ENCODE peak calls at places on chromosomes 4 and X, in seven cellular contexts. S is tibial nerve, P is tibial artery, E is K562, Q is neuronal stem cell, K is MM.1S, O is PC-3. G is an unnamed sample. For H3K4me1, the result is how much of the 10 kb centered on the place peaks cover.

GRCh38 chrX:109740076-109740809 is 7.2 kb upstream of the ACSL4 start:
- DNase-seq in E (no peak), O (peak), K (no peak), Q (no peak), P (no peak), S (peak), G (no peak)

GRCh38 chrX:66756717-66757116 is 117.8 kb upstream of the EDA2R start:
- DNase-seq in K (peak), P (no peak), S (no peak), Q (no peak), O (no peak), E (no peak), G (no peak)

GRCh38 chr4:24517676-24518075 is 66.7 kb downstream of the DHX15 start:
- DNase-seq in P (no peak), Q (no peak), O (no peak), K (no peak), E (no peak), S (no peak), G (no peak)

GRCh38 chr4:86451560-86452322 is 91.9 kb upstream of the MAPK10 start:
- DNase-seq in S (no peak), K (no peak), P (no peak), Q (no peak), O (peak), E (no peak), G (no peak)

GRCh38 chr4:127856485-127857447 is 23.9 kb upstream of the PLK4 start:
- DNase-seq in Q (peak), P (no peak), K (no peak), E (no peak), O (peak), S (no peak), G (no peak)

GRCh38 chrX:105975382-105975781 is 63.1 kb downstream of the SERPINA7 start:
- DNase-seq in O (peak), S (no peak), P (no peak), E (no peak), Q (peak), K (peak), G (no peak)

GRCh38 chr4:107125496-107125895 is 89.4 kb upstream of the DKK2 start:
- DNase-seq in E (no peak), O (no peak), S (no peak), K (no peak), Q (no peak), P (no peak), G (no peak)

GRCh38 chrX:150365953-150366911 is 3.1 kb downstream of the MAMLD1 start:
- DNase-seq in K (no peak), O (peak), E (peak), S (peak), P (peak), Q (peak), G (peak)

GRCh38 chr4:182975806-182976205 is 58.6 kb upstream of the DCTD start:
- DNase-seq in E (peak), O (peak), S (no peak), K (no peak), P (no peak), Q (no peak), G (no peak)

GRCh38 chr4:88878624-88879023 is 178.4 kb downstream of the FAM13A start:
- DNase-seq in P (no peak), Q (no peak), K (no peak), S (no peak), O (no peak), E (no peak), G (no peak)

DNA sequence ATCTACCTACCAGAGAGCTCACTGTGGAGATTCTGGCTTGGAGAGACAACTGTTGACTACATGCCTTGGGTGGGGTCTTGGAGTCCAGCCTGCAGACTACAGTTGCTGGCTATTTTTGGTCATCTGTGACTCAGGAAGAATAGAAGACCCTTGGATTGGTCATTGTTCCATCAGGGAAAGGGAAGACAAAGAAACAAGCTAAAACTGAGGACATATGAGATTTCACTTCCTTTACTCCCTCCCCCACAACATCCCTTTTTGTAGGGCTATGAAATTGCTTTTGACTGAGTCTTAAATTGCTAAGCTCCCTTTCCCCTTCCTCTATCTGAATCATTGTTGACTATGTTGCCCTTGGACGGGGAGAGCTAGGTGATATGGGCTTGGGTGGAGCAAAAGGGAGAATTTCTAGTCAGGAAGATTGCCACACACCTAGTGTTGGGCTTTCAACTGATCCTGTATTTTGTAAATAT is 11.7 kb downstream of the MSN start:
- DNase-seq in Q (no peak), O (peak), P (no peak), S (no peak), K (no peak), E (no peak), G (no peak)
- H3K4me1 ChIP-seq in Q (under half), O (half or more), P (under half), S (under half), K (under half), E (under half), G (half or more)

GRCh38 chr4:20037745-20038144 is 214.0 kb upstream of the SLIT2 start:
- DNase-seq in S (no peak), O (no peak), K (peak), Q (no peak), P (no peak), E (no peak), G (no peak)
- H3K4me3 ChIP-seq in S (no peak), O (no peak), K (peak), Q (no peak), P (no peak), E (no peak), G (no peak)

GRCh38 chr4:148053298-148054003 is 321.6 kb downstream of the ARHGAP10 start:
- DNase-seq in Q (no peak), E (no peak), S (no peak), K (no peak), O (peak), P (no peak), G (no peak)
- H3K4me1 ChIP-seq in Q (under half), E (under half), S (under half), K (under half), O (under half), P (under half), G (under half)

DNA sequence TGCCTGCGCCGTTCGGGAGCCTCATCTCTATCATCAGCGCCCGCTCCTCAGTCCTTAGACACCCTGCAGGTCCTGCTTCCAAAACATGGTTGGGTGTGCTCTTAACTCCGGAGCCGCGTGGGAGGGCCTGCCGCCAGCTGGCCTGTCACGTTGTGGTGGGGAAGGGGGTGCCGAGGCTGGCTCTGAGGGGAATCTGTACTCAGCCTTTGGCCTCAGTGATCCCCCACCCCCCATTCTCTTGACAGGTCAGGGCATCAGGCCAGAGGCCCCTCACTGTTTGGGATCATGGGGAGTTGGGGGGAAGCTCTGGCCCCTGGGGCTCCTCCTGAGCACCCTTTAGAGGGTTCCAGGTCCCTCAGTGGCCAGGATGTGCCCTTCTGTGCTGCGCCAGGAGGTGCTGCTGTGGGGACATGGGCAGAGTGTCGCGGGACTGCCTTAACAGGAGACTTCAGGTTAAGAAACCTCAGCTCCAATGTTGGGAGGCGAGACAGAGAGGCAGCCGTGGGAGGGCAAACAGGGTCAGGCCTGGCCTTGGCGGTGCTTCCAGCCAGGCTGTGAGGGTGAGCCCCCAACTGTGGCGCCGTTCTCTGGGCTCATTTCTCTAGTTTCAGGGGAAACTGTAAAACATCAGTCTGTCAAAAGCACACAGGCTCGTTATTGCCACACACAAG is 33.5 kb downstream of the TRMT44 start:
- DNase-seq in E (no peak), S (no peak), O (no peak), P (no peak), Q (no peak), K (no peak), G (no peak)
- H3K4me3 ChIP-seq in E (no peak), S (no peak), O (no peak), P (no peak), Q (no peak), K (no peak), G (no peak)

DNA sequence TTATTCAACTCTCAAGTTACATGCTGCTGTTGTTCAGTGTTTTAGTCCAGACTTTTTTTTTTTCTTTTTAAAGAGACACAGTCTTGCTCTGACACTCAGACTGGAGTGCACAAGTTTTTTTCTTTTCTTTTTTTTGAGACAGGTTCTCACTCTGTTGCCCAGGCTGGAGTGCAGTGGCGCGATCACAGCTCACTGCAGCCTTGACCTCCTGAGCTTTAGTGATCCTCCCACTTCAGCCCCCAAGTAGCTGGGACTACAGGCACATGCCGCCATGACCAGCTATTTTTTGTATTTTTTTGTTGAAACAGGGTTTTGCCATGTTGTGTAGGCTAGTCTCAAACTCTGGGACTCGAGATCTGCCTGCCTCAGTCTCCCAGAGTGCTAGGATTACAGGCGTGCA is 11.9 kb downstream of the ADD1 start:
- DNase-seq in P (no peak), E (no peak), S (no peak), Q (no peak), O (no peak), K (no peak), G (no peak)
- H3K4me1 ChIP-seq in P (half or more), E (under half), S (half or more), Q (under half), O (under half), K (under half), G (half or more)

GRCh38 chr4:78865451-78865850 is 73.8 kb downstream of the PAQR3 start:
- DNase-seq in P (no peak), K (no peak), E (no peak), S (no peak), Q (no peak), O (no peak), G (no peak)
- H3K4me3 ChIP-seq in P (no peak), K (no peak), E (no peak), S (no peak), Q (no peak), O (no peak), G (no peak)

G was measured in suprapubic skin.